ENCODE peak calls at places on chromosomes 3 and 15, in nine cellular contexts. One of them, this sample, is unnamed. For H3K36me3, the result is how much of the 10 kb centered on the place peaks cover.

GRCh38 chr3:151268267-151269235 is 9.8 kb downstream of the P2RY14 start:
- DNase-seq in endodermal cell: no peak
- DNase-seq in uterus: no peak
- DNase-seq in colonic mucosa: no peak
- DNase-seq in fibroblast of lung: no peak
- DNase-seq in heart right ventricle: no peak
- DNase-seq in psoas muscle: no peak
- DNase-seq in OCI-LY7: no peak
- DNase-seq in GM12878: no peak
- DNase-seq in this sample: no peak

GRCh38 chr15:89463113-89463512 is 33.3 kb downstream of the RHCG start:
- DNase-seq in endodermal cell: no peak
- DNase-seq in uterus: no peak
- DNase-seq in colonic mucosa: no peak
- DNase-seq in fibroblast of lung: no peak
- DNase-seq in heart right ventricle: no peak
- DNase-seq in psoas muscle: no peak
- DNase-seq in OCI-LY7: no peak
- DNase-seq in GM12878: no peak
- DNase-seq in this sample: no peak

GRCh38 chr3:69649120-69649519 is 90.1 kb upstream of the MITF start:
- DNase-seq in endodermal cell: no peak
- DNase-seq in uterus: no peak
- DNase-seq in colonic mucosa: no peak
- DNase-seq in fibroblast of lung: peak
- DNase-seq in heart right ventricle: no peak
- DNase-seq in psoas muscle: no peak
- DNase-seq in OCI-LY7: no peak
- DNase-seq in GM12878: no peak
- DNase-seq in this sample: no peak

GRCh38 chr3:78737988-78738387 is 1029.8 kb downstream of the ROBO1 start:
- DNase-seq in endodermal cell: no peak
- DNase-seq in uterus: no peak
- DNase-seq in colonic mucosa: no peak
- DNase-seq in fibroblast of lung: no peak
- DNase-seq in heart right ventricle: no peak
- DNase-seq in psoas muscle: no peak
- DNase-seq in OCI-LY7: no peak
- DNase-seq in GM12878: no peak
- DNase-seq in this sample: no peak

GRCh38 chr15:42858999-42859789 is 61.4 kb downstream of the TTBK2 start:
- DNase-seq in endodermal cell: no peak
- DNase-seq in uterus: no peak
- DNase-seq in colonic mucosa: no peak
- DNase-seq in fibroblast of lung: peak
- DNase-seq in heart right ventricle: no peak
- DNase-seq in psoas muscle: no peak
- DNase-seq in OCI-LY7: no peak
- DNase-seq in GM12878: no peak
- DNase-seq in this sample: no peak

GRCh38 chr15:89303986-89304385 is 30.6 kb downstream of the POLG start:
- DNase-seq in endodermal cell: no peak
- DNase-seq in uterus: no peak
- DNase-seq in colonic mucosa: no peak
- DNase-seq in fibroblast of lung: no peak
- DNase-seq in heart right ventricle: no peak
- DNase-seq in psoas muscle: no peak
- DNase-seq in OCI-LY7: no peak
- DNase-seq in GM12878: no peak
- DNase-seq in this sample: no peak

GRCh38 chr15:79028411-79028964 is 62.1 kb downstream of the RASGRF1 start:
- DNase-seq in endodermal cell: peak
- DNase-seq in uterus: no peak
- DNase-seq in colonic mucosa: peak
- DNase-seq in fibroblast of lung: peak
- DNase-seq in heart right ventricle: no peak
- DNase-seq in psoas muscle: no peak
- DNase-seq in OCI-LY7: peak
- DNase-seq in GM12878: no peak
- DNase-seq in this sample: peak

GRCh38 chr3:50316657-50317242 is 5.8 kb downstream of the HYAL2 start:
- DNase-seq in endodermal cell: peak
- DNase-seq in uterus: peak
- DNase-seq in colonic mucosa: peak
- DNase-seq in fibroblast of lung: no peak
- DNase-seq in heart right ventricle: no peak
- DNase-seq in psoas muscle: no peak
- DNase-seq in OCI-LY7: peak
- DNase-seq in GM12878: no peak
- DNase-seq in this sample: no peak

GRCh38 chr3:139198929-139199328 is 144.9 kb upstream of the MRPS22 start:
- DNase-seq in endodermal cell: no peak
- DNase-seq in uterus: no peak
- DNase-seq in colonic mucosa: no peak
- DNase-seq in fibroblast of lung: no peak
- DNase-seq in heart right ventricle: no peak
- DNase-seq in psoas muscle: no peak
- DNase-seq in OCI-LY7: no peak
- DNase-seq in GM12878: no peak
- DNase-seq in this sample: no peak

GRCh38 chr15:76064375-76064774 is 4.6 kb downstream of the TMEM266 start:
- DNase-seq in endodermal cell: no peak
- DNase-seq in uterus: no peak
- DNase-seq in colonic mucosa: no peak
- DNase-seq in fibroblast of lung: no peak
- DNase-seq in heart right ventricle: no peak
- DNase-seq in psoas muscle: no peak
- DNase-seq in OCI-LY7: no peak
- DNase-seq in GM12878: no peak
- DNase-seq in this sample: no peak

GRCh38 chr3:186092360-186093070 is 16.4 kb downstream of the ETV5 start:
- DNase-seq in endodermal cell: no peak
- DNase-seq in uterus: no peak
- DNase-seq in colonic mucosa: no peak
- DNase-seq in fibroblast of lung: no peak
- DNase-seq in heart right ventricle: no peak
- DNase-seq in psoas muscle: no peak
- DNase-seq in OCI-LY7: no peak
- DNase-seq in GM12878: no peak
- DNase-seq in this sample: no peak
- H3K36me3 ChIP-seq in endodermal cell: under half
- H3K36me3 ChIP-seq in uterus: under half
- H3K36me3 ChIP-seq in colonic mucosa: under half
- H3K36me3 ChIP-seq in fibroblast of lung: under half
- H3K36me3 ChIP-seq in heart right ventricle: under half
- H3K36me3 ChIP-seq in psoas muscle: under half
- H3K36me3 ChIP-seq in OCI-LY7: under half
- H3K36me3 ChIP-seq in GM12878: under half
- H3K36me3 ChIP-seq in this sample: under half

GRCh38 chr3:57166660-57167059 is 1.5 kb upstream of the IL17RD start:
- DNase-seq in endodermal cell: no peak
- DNase-seq in uterus: no peak
- DNase-seq in colonic mucosa: no peak
- DNase-seq in fibroblast of lung: no peak
- DNase-seq in heart right ventricle: no peak
- DNase-seq in psoas muscle: no peak
- DNase-seq in OCI-LY7: no peak
- DNase-seq in GM12878: no peak
- DNase-seq in this sample: no peak

GRCh38 chr3:57163751-57164150 is 1.4 kb downstream of the IL17RD start:
- DNase-seq in endodermal cell: peak
- DNase-seq in uterus: peak
- DNase-seq in colonic mucosa: no peak
- DNase-seq in fibroblast of lung: no peak
- DNase-seq in heart right ventricle: no peak
- DNase-seq in psoas muscle: no peak
- DNase-seq in OCI-LY7: no peak
- DNase-seq in GM12878: no peak
- DNase-seq in this sample: no peak

GRCh38 chr3:57164217-57164605 is 942 bp downstream of the IL17RD start:
- DNase-seq in endodermal cell: peak
- DNase-seq in uterus: peak
- DNase-seq in colonic mucosa: peak
- DNase-seq in fibroblast of lung: peak
- DNase-seq in heart right ventricle: peak
- DNase-seq in psoas muscle: peak
- DNase-seq in OCI-LY7: no peak
- DNase-seq in GM12878: no peak
- DNase-seq in this sample: no peak

GRCh38 chr3:57165637-57166036 is 484 bp upstream of the IL17RD start:
- DNase-seq in endodermal cell: no peak
- DNase-seq in uterus: no peak
- DNase-seq in colonic mucosa: no peak
- DNase-seq in fibroblast of lung: no peak
- DNase-seq in heart right ventricle: no peak
- DNase-seq in psoas muscle: no peak
- DNase-seq in OCI-LY7: no peak
- DNase-seq in GM12878: no peak
- DNase-seq in this sample: no peak

DNA sequence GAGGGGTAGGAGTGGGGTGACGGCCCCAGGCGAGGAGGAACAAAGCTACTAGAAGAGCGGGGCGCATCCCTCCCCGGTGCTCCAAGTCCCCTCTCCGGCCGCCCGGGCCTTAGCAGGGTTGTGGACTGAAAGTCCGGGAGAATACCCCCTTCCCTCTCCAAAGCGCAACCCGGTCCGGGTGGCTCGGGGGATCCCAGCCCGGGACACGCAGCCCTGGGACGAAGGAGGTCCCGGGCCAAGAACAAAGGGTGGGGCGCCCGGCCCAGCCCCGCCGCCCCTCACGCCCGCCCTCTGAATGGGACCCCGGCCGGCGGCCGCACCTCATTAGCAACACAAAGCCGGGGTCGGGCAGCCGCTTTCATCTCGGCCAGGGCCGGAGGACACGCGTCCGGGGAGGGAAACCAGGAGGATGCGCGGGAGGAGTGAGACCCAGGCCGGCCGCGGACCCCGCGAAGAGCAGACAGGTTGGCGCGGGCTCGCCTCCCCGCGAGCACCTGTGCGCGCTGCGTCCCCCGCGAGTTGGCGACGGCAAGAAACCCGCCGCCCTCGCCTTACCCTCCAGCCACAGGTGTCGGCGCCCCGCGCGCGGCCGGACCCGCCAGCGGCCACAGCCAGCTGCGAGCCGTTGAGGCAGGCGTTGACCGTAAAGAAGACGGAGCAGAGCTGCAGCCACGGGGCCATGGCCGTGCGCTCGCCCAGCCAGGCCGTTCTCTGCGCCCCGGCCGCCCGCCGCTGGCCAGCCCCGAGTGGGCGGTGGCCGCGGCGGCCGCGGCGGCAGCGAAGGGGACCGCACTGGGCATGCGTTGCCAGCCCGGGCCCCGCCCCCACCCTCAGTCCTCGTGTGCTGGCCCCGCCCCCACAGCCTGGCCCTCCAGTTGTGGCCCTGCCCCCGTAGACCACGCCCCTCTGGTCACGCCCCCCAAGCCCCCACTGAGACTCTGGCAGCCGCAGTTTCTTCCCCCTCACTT is at the start of gene IL17RD:
- DNase-seq in endodermal cell: peak
- DNase-seq in uterus: peak
- DNase-seq in colonic mucosa: peak
- DNase-seq in fibroblast of lung: peak
- DNase-seq in heart right ventricle: peak
- DNase-seq in psoas muscle: peak
- DNase-seq in OCI-LY7: peak
- DNase-seq in GM12878: no peak
- DNase-seq in this sample: no peak
- H3K27ac ChIP-seq in endodermal cell: peak
- H3K27ac ChIP-seq in uterus: peak
- H3K27ac ChIP-seq in colonic mucosa: no peak
- H3K27ac ChIP-seq in fibroblast of lung: no peak
- H3K27ac ChIP-seq in heart right ventricle: peak
- H3K27ac ChIP-seq in psoas muscle: peak
- H3K27ac ChIP-seq in OCI-LY7: no peak
- H3K27ac ChIP-seq in GM12878: no peak
- H3K27ac ChIP-seq in this sample: no peak

GRCh38 chr3:45003406-45003805 is 22.7 kb upstream of the CLEC3B start:
- DNase-seq in endodermal cell: no peak
- DNase-seq in uterus: no peak
- DNase-seq in colonic mucosa: no peak
- DNase-seq in fibroblast of lung: no peak
- DNase-seq in heart right ventricle: no peak
- DNase-seq in psoas muscle: no peak
- DNase-seq in OCI-LY7: no peak
- DNase-seq in GM12878: no peak
- DNase-seq in this sample: no peak

GRCh38 chr3:45002139-45002660 is 23.9 kb upstream of the CLEC3B start:
- DNase-seq in endodermal cell: no peak
- DNase-seq in uterus: no peak
- DNase-seq in colonic mucosa: no peak
- DNase-seq in fibroblast of lung: no peak
- DNase-seq in heart right ventricle: no peak
- DNase-seq in psoas muscle: no peak
- DNase-seq in OCI-LY7: no peak
- DNase-seq in GM12878: no peak
- DNase-seq in this sample: no peak

GRCh38 chr3:45001738-45002137 is 24.4 kb upstream of the CLEC3B start:
- DNase-seq in endodermal cell: no peak
- DNase-seq in uterus: no peak
- DNase-seq in colonic mucosa: no peak
- DNase-seq in fibroblast of lung: no peak
- DNase-seq in heart right ventricle: no peak
- DNase-seq in psoas muscle: no peak
- DNase-seq in OCI-LY7: no peak
- DNase-seq in GM12878: no peak
- DNase-seq in this sample: no peak

GRCh38 chr3:45002680-45003079 is 23.4 kb upstream of the CLEC3B start:
- DNase-seq in endodermal cell: no peak
- DNase-seq in uterus: no peak
- DNase-seq in colonic mucosa: no peak
- DNase-seq in fibroblast of lung: no peak
- DNase-seq in heart right ventricle: no peak
- DNase-seq in psoas muscle: no peak
- DNase-seq in OCI-LY7: no peak
- DNase-seq in GM12878: no peak
- DNase-seq in this sample: no peak

DNA sequence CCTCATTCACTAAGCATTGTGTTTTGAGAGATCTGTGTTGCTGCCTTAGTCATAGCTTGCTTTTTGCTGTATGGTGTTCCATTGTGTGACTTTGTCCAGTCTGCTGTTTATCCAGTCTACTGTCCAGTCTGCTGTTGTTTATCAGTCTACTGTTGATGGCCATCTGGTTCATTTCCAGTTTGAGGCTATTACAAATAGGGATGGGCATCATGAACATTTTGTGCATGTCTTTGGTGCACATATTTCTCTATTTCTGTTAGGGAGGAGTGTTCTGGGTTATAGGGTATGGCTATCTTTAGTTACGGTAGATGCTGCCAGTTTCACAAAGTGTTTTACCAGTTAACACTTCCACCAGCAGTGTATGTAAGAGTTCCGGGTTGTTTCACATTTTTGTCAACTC is 22.2 kb upstream of the CLEC3B start:
- DNase-seq in endodermal cell: no peak
- DNase-seq in uterus: no peak
- DNase-seq in colonic mucosa: no peak
- DNase-seq in fibroblast of lung: no peak
- DNase-seq in heart right ventricle: no peak
- DNase-seq in psoas muscle: no peak
- DNase-seq in OCI-LY7: no peak
- DNase-seq in GM12878: no peak
- DNase-seq in this sample: no peak
- H3K36me3 ChIP-seq in endodermal cell: half or more
- H3K36me3 ChIP-seq in uterus: under half
- H3K36me3 ChIP-seq in colonic mucosa: under half
- H3K36me3 ChIP-seq in fibroblast of lung: under half
- H3K36me3 ChIP-seq in heart right ventricle: half or more
- H3K36me3 ChIP-seq in psoas muscle: under half
- H3K36me3 ChIP-seq in OCI-LY7: half or more
- H3K36me3 ChIP-seq in GM12878: under half
- H3K36me3 ChIP-seq in this sample: under half

GRCh38 chr3:17619952-17620351 is 122.5 kb downstream of the TBC1D5 start:
- DNase-seq in endodermal cell: no peak
- DNase-seq in uterus: no peak
- DNase-seq in colonic mucosa: no peak
- DNase-seq in fibroblast of lung: no peak
- DNase-seq in heart right ventricle: no peak
- DNase-seq in psoas muscle: no peak
- DNase-seq in OCI-LY7: no peak
- DNase-seq in GM12878: no peak
- DNase-seq in this sample: no peak
- H3K27ac ChIP-seq in endodermal cell: no peak
- H3K27ac ChIP-seq in uterus: no peak
- H3K27ac ChIP-seq in colonic mucosa: no peak
- H3K27ac ChIP-seq in fibroblast of lung: no peak
- H3K27ac ChIP-seq in heart right ventricle: no peak
- H3K27ac ChIP-seq in psoas muscle: no peak
- H3K27ac ChIP-seq in OCI-LY7: no peak
- H3K27ac ChIP-seq in GM12878: no peak
- H3K27ac ChIP-seq in this sample: no peak